ENCODE peak calls at places on chromosomes 1 and 21, in five cellular contexts. F is IMR-90, K is K562, O is A549, N is SK-N-SH. V is an unnamed sample.

GRCh38 chr1:226688056-226688748 is 50.9 kb downstream of the ITPKB start:
- DNase-seq in F (no peak), K (no peak), O (no peak), N (no peak), V (no peak)

GRCh38 chr1:215111916-215112315 is 29.4 kb downstream of the KCNK2 start:
- DNase-seq in F (no peak), K (no peak), O (no peak), N (no peak), V (no peak)

GRCh38 chr1:177360791-177361190 is 190.0 kb downstream of the BRINP2 start:
- DNase-seq in F (no peak), K (no peak), O (no peak), N (no peak), V (no peak)

GRCh38 chr1:243851129-243851756 is 1.2 kb upstream of the AKT3 start:
- DNase-seq in F (peak), K (no peak), O (peak), N (no peak), V (no peak)

GRCh38 chr1:9689011-9689706 is 37.6 kb downstream of the PIK3CD start:
- DNase-seq in F (peak), K (peak), O (peak), N (peak), V (no peak)

GRCh38 chr1:225766967-225767413 is 10.6 kb upstream of the SRP9 start:
- DNase-seq in F (peak), K (peak), O (no peak), N (peak), V (no peak)

GRCh38 chr1:154502066-154502741 is at the start of the genes SHE and TDRD10:
- DNase-seq in F (no peak), K (no peak), O (no peak), N (peak), V (no peak)

GRCh38 chr1:85992756-85993155 is 163.8 kb downstream of the COL24A1 start:
- DNase-seq in F (peak), K (no peak), O (no peak), N (no peak), V (no peak)

GRCh38 chr1:93692983-93693591 is 11.4 kb upstream of the BCAR3 start:
- DNase-seq in F (peak), K (no peak), O (peak), N (no peak), V (peak)

GRCh38 chr1:199854681-199855321 is 172.7 kb upstream of the NR5A2 start:
- DNase-seq in F (no peak), K (no peak), O (no peak), N (no peak), V (no peak)

GRCh38 chr1:23422313-23422877 is 2.2 kb downstream of the TCEA3 start:
- DNase-seq in F (peak), K (peak), O (no peak), N (peak), V (no peak)

GRCh38 chr1:244732846-244733450 is 80.0 kb downstream of the DESI2 start:
- DNase-seq in F (no peak), K (no peak), O (no peak), N (no peak), V (no peak)

GRCh38 chr1:162404550-162405160 is 7.3 kb downstream of the SH2D1B start:
- DNase-seq in F (peak), K (no peak), O (no peak), N (no peak), V (no peak)

GRCh38 chr1:246573481-246573880 is 7.2 kb downstream of the CNST start:
- DNase-seq in F (no peak), K (no peak), O (no peak), N (no peak), V (no peak)

GRCh38 chr1:90476994-90477393 is 240.1 kb downstream of the BARHL2 start:
- DNase-seq in F (no peak), K (no peak), O (no peak), N (no peak), V (no peak)

GRCh38 chr1:90474158-90474557 is 242.9 kb downstream of the BARHL2 start:
- DNase-seq in F (no peak), K (no peak), O (no peak), N (no peak), V (no peak)

GRCh38 chr1:90476411-90476810 is 240.7 kb downstream of the BARHL2 start:
- DNase-seq in F (no peak), K (no peak), O (no peak), N (no peak), V (no peak)

GRCh38 chr1:90474731-90475130 is 242.4 kb downstream of the BARHL2 start:
- DNase-seq in F (no peak), K (no peak), O (no peak), N (no peak), V (no peak)

GRCh38 chr1:90475623-90476022 is 241.5 kb downstream of the BARHL2 start:
- DNase-seq in F (peak), K (no peak), O (no peak), N (no peak), V (no peak)
- TF ChIP-seq RCOR1 in F (no peak), K (no peak), O (no peak), N (no peak), V (no peak)

GRCh38 chr1:3536395-3536794 is 74.9 kb downstream of the MEGF6 start:
- DNase-seq in F (no peak), K (no peak), O (no peak), N (no peak), V (no peak)
- TF ChIP-seq RCOR1 in F (no peak), K (no peak), O (no peak), N (no peak), V (no peak)

DNA sequence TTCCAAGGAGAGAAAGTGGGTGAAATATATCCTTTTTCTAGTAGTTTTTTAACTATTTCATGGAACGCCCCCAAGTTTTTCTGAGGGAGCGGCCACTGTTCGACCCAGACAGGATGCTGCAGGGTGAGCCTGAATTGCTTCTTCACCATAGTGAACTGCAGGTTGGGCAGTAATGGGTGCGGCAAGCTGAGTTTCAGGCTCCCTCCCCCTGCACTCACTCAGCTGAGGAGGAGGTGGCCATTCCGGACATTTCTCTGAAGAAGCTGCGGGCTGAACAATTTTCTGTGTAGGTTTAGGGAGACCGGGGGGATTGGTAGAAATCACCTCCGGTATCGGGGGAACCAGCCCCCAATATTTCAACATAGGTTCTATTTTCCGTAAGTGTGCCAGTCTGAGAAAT is 8.2 kb downstream of the DAP3 start:
- DNase-seq in F (no peak), K (no peak), O (no peak), N (no peak), V (no peak)
- TF ChIP-seq RCOR1 in F (no peak), K (no peak), O (no peak), N (no peak), V (no peak)

GRCh38 chr1:6257541-6258069 is 3.3 kb downstream of the GPR153 start:
- DNase-seq in F (no peak), K (no peak), O (no peak), N (no peak), V (no peak)
- TF ChIP-seq RCOR1 in F (no peak), K (no peak), O (no peak), N (no peak), V (no peak)

GRCh38 chr1:212560933-212561460 is 47.6 kb upstream of the ATF3 start:
- DNase-seq in F (no peak), K (no peak), O (no peak), N (no peak), V (no peak)

GRCh38 chr1:212558665-212559480 is 49.7 kb upstream of the ATF3 start:
- DNase-seq in F (peak), K (peak), O (peak), N (peak), V (peak)

GRCh38 chr1:212559929-212560328 is 48.6 kb upstream of the ATF3 start:
- DNase-seq in F (no peak), K (no peak), O (no peak), N (no peak), V (no peak)

GRCh38 chr1:212562771-212563170 is 45.8 kb upstream of the ATF3 start:
- DNase-seq in F (no peak), K (no peak), O (no peak), N (no peak), V (no peak)

GRCh38 chr1:212561501-212561931 is 47.0 kb upstream of the ATF3 start:
- DNase-seq in F (peak), K (no peak), O (no peak), N (no peak), V (no peak)
- TF ChIP-seq RCOR1 in F (no peak), K (no peak), O (no peak), N (no peak), V (no peak)

DNA sequence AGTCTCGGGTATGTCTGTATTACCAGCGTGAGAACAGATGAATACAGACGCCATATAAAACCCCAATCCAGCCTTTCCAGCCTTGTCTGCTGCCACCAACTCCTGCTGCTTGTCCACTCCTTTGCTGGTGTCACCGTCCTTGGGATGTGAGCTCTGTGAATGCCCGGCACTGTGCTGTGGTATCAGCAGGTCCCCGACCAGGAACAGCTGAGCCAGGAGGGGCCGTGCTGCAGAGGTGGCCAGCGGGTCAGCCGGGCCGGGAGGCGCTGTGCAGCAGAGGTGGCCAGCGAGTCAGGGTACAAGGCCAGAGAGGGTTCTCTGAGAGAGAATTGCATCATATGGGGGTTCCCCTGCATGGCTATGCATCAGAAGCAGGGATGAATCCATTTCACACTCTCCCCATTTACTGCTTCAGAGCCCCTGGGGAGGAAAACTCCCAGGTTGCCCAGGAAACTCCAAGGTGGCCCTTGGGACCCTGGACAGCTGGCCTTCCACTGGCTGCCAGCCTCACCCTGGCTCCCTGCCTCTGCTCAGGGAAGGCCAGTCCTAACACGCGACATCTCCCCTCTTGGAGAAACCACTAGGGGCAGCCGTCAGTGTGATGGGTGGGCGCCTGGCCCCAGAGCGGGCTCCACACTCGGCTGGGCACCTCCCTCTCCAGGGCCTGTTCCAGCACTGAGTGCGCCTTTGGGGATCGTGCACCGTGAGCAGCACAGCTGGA is 122.4 kb upstream of the COL6A1 start:
- DNase-seq in F (no peak), K (no peak), O (no peak), N (no peak), V (no peak)
- TF ChIP-seq RCOR1 in F (no peak), K (no peak), O (no peak), N (no peak), V (no peak)

DNA sequence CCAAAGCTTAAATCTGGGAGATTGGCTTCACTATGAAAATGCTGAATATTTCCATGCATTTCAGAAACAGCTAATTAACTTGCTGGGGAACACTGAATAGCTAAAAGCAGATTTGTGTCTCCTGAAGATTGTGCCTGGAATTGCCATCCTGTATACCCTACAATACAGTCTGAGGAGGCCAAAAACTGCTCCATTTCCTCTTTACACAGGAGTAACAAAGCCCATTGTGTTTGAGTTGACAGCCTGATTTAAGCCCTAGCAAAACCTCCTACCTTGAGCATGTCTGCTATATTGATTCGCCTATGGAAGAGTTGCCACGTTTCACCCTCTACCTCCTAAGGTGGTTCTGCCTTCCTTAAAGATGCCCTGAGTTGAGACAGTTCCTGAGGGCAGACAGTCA is 1.5 kb upstream of the PIK3R3 start:
- DNase-seq in F (no peak), K (no peak), O (no peak), N (no peak), V (no peak)
- TF ChIP-seq RCOR1 in F (no peak), K (no peak), O (no peak), N (no peak), V (no peak)